ENCODE peak calls at places on chromosomes 16 and 17, in four cellular contexts. V is GM12878, D is K562, G is GM12891. M is an unnamed sample.

GRCh38 chr17:41340496-41340895 is 10.1 kb downstream of the KRT33A start:
- DNase-seq in V (peak), D (no peak), G (no peak), M (no peak)

GRCh38 chr16:86029131-86029741 is 130.3 kb downstream of the IRF8 start:
- DNase-seq in V (no peak), D (no peak), G (no peak), M (no peak)

GRCh38 chr16:74837056-74837455 is 62.4 kb upstream of the FA2H start:
- DNase-seq in V (no peak), D (no peak), G (no peak), M (no peak)

GRCh38 chr17:61248399-61248798 is 151.2 kb upstream of the TBX2 start:
- DNase-seq in V (no peak), D (no peak), G (no peak), M (no peak)

GRCh38 chr17:69975808-69976207 is 99.2 kb upstream of the KCNJ16 start:
- DNase-seq in V (no peak), D (no peak), G (no peak), M (no peak)

GRCh38 chr16:84660973-84661372 is 12.7 kb downstream of the KLHL36 start:
- DNase-seq in V (no peak), D (no peak), G (no peak), M (no peak)

GRCh38 chr16:49491736-49492089 is 118.1 kb downstream of the C16orf78 start:
- DNase-seq in V (no peak), D (no peak), G (no peak), M (no peak)

GRCh38 chr17:57357830-57358426 is 101.6 kb downstream of the MSI2 start:
- DNase-seq in V (peak), D (no peak), G (no peak), M (no peak)

GRCh38 chr16:86611517-86611840 is 33.1 kb downstream of the FOXL1 start:
- DNase-seq in V (no peak), D (no peak), G (no peak), M (no peak)

GRCh38 chr17:848402-848801 is 66.2 kb downstream of the MRM3 start:
- DNase-seq in V (no peak), D (no peak), G (no peak), M (no peak)

GRCh38 chr17:78125138-78125913 is 3.2 kb downstream of the TMC6 start:
- DNase-seq in V (no peak), D (no peak), G (no peak), M (no peak)

GRCh38 chr16:75402174-75402820 is 31.0 kb downstream of the CFDP1 start:
- DNase-seq in V (no peak), D (no peak), G (no peak), M (no peak)

GRCh38 chr17:3798273-3799180 is 2.5 kb downstream of the ITGAE start:
- DNase-seq in V (no peak), D (no peak), G (no peak), M (no peak)

GRCh38 chr17:13544755-13545154 is 57.0 kb downstream of the HS3ST3A1 start:
- DNase-seq in V (no peak), D (no peak), G (no peak), M (no peak)

GRCh38 chr16:26787924-26788323 is 278.8 kb upstream of the C16orf82 start:
- DNase-seq in V (no peak), D (peak), G (no peak), M (no peak)

GRCh38 chr16:55126456-55126855 is 195.8 kb downstream of the IRX5 start:
- DNase-seq in V (no peak), D (no peak), G (no peak), M (no peak)

GRCh38 chr17:60156746-60157145 is 7.0 kb downstream of the CA4 start:
- DNase-seq in V (no peak), D (no peak), G (no peak), M (no peak)

GRCh38 chr17:82358467-82359350 is at the start of gene TEX19:
- DNase-seq in V (no peak), D (peak), G (no peak), M (no peak)

GRCh38 chr17:10380631-10381408 is 8.0 kb upstream of the MYH13 start:
- DNase-seq in V (no peak), D (no peak), G (no peak), M (no peak)

GRCh38 chr17:44911133-44912001 is 3.9 kb downstream of the GFAP start:
- DNase-seq in V (no peak), D (peak), G (peak), M (peak)

GRCh38 chr17:11644265-11645212 is 46.3 kb downstream of the DNAH9 start:
- DNase-seq in V (no peak), D (peak), G (peak), M (peak)

GRCh38 chr16:55824473-55824872 is 8.4 kb downstream of the CES1 start:
- DNase-seq in V (no peak), D (no peak), G (no peak), M (no peak)

GRCh38 chr16:88453621-88454314 is 688 bp downstream of the ZFPM1 start:
- DNase-seq in V (no peak), D (no peak), G (no peak), M (no peak)

GRCh38 chr16:66359012-66359411 is 7.5 kb upstream of the CDH5 start:
- DNase-seq in V (no peak), D (no peak), G (no peak), M (peak)

GRCh38 chr17:34979153-34979552 is 1.2 kb upstream of the LIG3 start:
- DNase-seq in V (no peak), D (no peak), G (no peak), M (no peak)

GRCh38 chr17:34981538-34982241 is 1.4 kb downstream of the LIG3 start:
- DNase-seq in V (no peak), D (peak), G (no peak), M (peak)

GRCh38 chr17:34979650-34980352 is 511 bp upstream of the LIG3 start:
- DNase-seq in V (no peak), D (peak), G (no peak), M (no peak)

GRCh38 chr17:34980353-34980680 is at the start of gene LIG3:
- DNase-seq in V (peak), D (peak), G (peak), M (peak)

DNA sequence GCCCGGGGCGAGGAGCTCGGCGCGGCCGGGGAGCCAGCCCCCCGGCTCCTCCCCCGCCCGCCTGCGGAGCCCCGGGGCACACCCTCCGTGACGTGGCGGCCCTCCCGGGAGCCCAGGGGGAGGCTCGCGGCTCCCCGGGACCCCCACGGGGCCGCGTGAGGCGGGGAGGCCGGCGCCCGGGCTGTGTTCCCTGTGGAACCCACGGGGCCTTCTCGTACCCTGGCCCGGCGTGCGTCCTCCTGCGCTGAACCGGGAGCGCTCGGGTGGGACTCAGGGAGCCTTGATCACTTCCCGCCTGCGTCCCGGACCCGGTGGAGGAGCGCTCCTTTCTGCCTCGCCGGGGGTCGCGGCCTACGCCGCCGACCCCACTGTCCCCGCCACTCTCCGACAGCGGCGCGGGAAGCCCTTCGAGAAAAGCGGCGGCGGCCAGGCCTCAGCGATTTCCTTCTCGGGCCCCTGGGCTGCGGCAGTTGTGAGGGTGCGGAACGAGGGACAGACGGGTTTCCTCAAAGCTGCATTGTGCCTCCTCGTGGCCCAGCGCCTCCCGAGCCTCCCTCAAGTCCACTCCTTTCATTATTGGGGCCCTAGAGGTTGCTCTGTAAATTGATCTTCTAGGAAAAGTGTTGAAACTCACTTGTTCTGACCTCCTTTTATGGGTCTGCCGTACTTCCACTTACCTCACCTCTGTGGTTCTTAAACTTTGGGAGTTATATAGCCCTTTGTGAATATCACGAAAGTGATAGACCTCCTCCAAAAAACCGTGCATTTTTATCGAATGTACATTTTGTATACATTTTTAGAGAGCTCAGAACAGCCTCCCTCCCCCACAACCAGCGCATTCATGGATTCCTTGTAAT is 597 bp downstream of the LIG3 start:
- DNase-seq in V (peak), D (peak), G (peak), M (peak)
- TF ChIP-seq SPI1 in V (peak), D (no peak), G (peak), M (no peak)

GRCh38 chr17:48930435-48930873 is 14.2 kb downstream of the SNF8 start:
- DNase-seq in V (no peak), D (no peak), G (no peak), M (no peak)
- TF ChIP-seq POLR2AphosphoS5 in V (no peak), D (no peak), G (peak), M (no peak)

DNA sequence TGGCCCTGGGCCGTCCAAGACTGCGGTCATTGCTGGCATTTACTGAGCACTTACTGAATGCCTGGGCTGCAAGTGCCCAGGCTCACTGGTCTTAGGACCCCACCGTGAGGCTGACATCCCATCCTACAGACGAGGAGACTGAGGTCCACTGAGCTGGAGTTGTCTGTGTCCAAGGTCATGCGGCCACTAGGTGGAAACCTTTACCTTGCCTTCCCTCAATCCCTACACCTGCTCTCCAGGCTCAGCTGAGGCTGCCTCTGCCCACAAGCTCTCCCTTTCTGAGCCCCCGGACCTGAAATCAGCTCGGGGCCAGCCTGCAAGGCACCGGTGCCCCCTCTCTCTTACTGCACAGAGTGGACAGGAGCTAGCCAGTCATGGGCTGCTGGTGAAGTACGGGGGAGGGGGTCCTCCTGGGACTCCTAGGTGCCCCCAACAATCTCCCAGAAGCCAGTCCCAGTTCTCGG is 1.5 kb downstream of the CASKIN1 start:
- DNase-seq in V (peak), D (peak), G (peak), M (no peak)
- TF ChIP-seq SPI1 in V (no peak), D (no peak), G (no peak), M (no peak)

GRCh38 chr17:2690165-2691068 is 21.1 kb downstream of the CLUH start:
- DNase-seq in V (no peak), D (peak), G (no peak), M (no peak)
- TF ChIP-seq POLR2AphosphoS5 in V (no peak), D (no peak), G (no peak), M (no peak)

DNA sequence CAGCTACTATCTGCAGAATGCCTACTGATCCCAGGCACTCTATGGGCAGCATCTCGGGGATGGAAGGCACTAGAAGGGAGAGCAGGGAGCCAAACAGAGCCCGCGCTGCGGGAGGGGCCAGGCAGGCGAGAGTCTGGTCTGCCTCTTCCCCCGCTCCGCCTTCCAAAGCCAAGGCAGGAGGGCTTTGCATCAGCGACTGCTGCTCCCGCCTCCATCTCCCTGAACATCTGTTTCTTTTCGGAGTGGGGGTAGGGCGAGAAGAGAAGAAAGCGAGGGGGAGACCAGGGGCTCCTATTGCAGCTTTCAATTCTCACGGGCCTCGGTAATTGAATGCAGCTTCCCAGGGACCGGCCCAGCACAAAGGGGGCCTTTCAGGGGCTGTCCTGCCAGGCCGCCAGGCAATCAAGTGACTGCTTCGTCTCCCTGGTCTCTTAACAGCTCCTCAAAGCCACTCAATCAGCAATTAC is 31.4 kb upstream of the CDC42EP4 start:
- DNase-seq in V (no peak), D (no peak), G (no peak), M (no peak)
- TF ChIP-seq SPI1 in V (no peak), D (no peak), G (no peak), M (no peak)

GRCh38 chr16:50670476-50670875 is 10.6 kb downstream of the SNX20 start:
- DNase-seq in V (no peak), D (no peak), G (no peak), M (no peak)
- TF ChIP-seq POLR2AphosphoS5 in V (no peak), D (no peak), G (no peak), M (no peak)

M was measured in HL-60.